ENCODE peak calls at places on chromosomes 16 and 17, in eight cellular contexts. K is lung; B is IMR-90; H is cardiac muscle cell; P is suprapubic skin; U is gastrocnemius medialis; A is CD4-positive, alpha-beta memory T cell; C is upper lobe of right lung. S is an unnamed sample.

GRCh38 chr16:2082171-2082982 is 34.6 kb downstream of the TSC2 start:
- DNase-seq in K (no peak), B (peak; percentile 41), H (peak; percentile 45), P (no peak), U (no peak), A (no peak), C (no peak), S (peak; percentile 78)

GRCh38 chr16:67531247-67531646 is 2.6 kb downstream of the RIPOR1 start:
- DNase-seq in K (no peak), B (no peak), H (no peak), P (no peak), U (no peak), A (no peak), C (no peak), S (peak; percentile 4)

GRCh38 chr17:43779145-43780125 is 658 bp upstream of the DUSP3 start:
- DNase-seq in K (no peak), B (peak; percentile 25), H (no peak), P (peak; percentile 84), U (no peak), A (no peak), C (no peak), S (no peak)

GRCh38 chr17:40621558-40621957 is 26.1 kb downstream of the SMARCE1 start:
- DNase-seq in K (no peak), B (peak; percentile 48), H (no peak), P (no peak), U (no peak), A (no peak), C (no peak), S (no peak)

GRCh38 chr17:4101127-4101798 is 41.6 kb downstream of the ZZEF1 start:
- DNase-seq in K (no peak), B (peak; percentile 40), H (peak; percentile 53), P (no peak), U (no peak), A (peak; percentile 36), C (no peak), S (no peak)

GRCh38 chr17:74374786-74375185 is 7.5 kb downstream of the GPR142 start:
- DNase-seq in K (no peak), B (no peak), H (no peak), P (no peak), U (no peak), A (no peak), C (no peak), S (no peak)

GRCh38 chr17:54157542-54157941 is 334.8 kb downstream of the KIF2B start:
- DNase-seq in K (no peak), B (no peak), H (no peak), P (no peak), U (no peak), A (no peak), C (no peak), S (no peak)

GRCh38 chr16:81836279-81837054 is 57.4 kb downstream of the PLCG2 start:
- DNase-seq in K (no peak), B (no peak), H (no peak), P (no peak), U (no peak), A (no peak), C (no peak), S (no peak)

GRCh38 chr16:53166099-53166498 is 111.3 kb downstream of the CHD9 start:
- DNase-seq in K (no peak), B (no peak), H (peak; percentile 11), P (no peak), U (no peak), A (no peak), C (no peak), S (no peak)

DNA sequence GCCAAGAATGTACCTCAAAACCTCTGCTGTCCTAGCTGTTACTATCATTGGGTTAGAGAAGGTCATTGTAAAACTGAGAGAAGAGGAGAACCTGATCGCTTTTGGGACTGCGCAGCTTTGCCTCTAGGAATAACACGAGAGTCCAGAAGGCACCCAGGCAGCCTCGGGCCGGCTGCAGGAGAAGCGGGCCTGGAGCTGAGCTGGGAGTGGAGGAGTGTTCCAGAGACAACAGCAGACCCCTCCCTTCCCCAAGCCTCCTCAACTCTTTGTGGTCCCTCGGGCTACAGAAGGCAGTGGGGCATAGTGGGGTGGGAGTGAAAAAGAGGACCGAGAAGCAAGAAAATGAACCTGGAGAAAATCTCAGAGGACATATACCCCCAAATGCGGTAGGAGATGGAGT is 13.1 kb upstream of the HOXB2 start:
- DNase-seq in K (no peak), B (no peak), H (no peak), P (no peak), U (no peak), A (no peak), C (peak; percentile 33), S (no peak)
- H3K4me3 ChIP-seq in K (no peak overlapping the region), B (no peak overlapping the region), H (no peak overlapping the region), P (peak overlapping the region; percentile 54), U (no peak overlapping the region), A (no peak overlapping the region), C (peak overlapping the region; percentile 33), S (no peak overlapping the region)

GRCh38 chr17:72318131-72318530 is 197.3 kb downstream of the SOX9 start:
- DNase-seq in K (no peak), B (no peak), H (no peak), P (no peak), U (no peak), A (no peak), C (no peak), S (no peak)

DNA sequence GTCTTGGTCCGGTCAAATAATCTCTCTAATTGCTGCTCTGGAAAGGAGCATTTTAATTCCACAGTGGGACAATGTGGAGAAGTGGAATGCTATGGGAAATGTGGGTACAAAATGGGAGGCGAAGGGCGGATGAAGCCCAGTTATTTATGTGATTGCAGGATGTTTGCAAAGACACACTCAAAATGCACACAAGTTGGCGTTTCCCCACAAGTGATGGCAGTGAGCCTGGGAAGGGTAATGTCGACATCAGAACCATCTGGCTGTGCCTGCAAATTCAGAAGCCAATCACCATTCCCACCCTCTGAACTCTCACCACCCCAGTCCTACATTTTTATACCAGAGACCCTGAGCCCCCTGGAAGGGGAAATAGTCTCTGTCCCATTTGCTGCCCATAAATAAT is 201.1 kb downstream of the SOX9 start:
- DNase-seq in K (no peak), B (no peak), H (no peak), P (peak; percentile 28), U (no peak), A (no peak), C (no peak), S (no peak)
- H3K27me3 ChIP-seq in K (no peaks in the 10 kb centered on the region), B (peaks cover 5% of the 10 kb centered on the region), H (peaks cover 6% of the 10 kb centered on the region), P (peaks cover 8% of the 10 kb centered on the region), U (no peaks in the 10 kb centered on the region), A (no peaks in the 10 kb centered on the region), C (peaks cover 17% of the 10 kb centered on the region), S (no peaks in the 10 kb centered on the region)

DNA sequence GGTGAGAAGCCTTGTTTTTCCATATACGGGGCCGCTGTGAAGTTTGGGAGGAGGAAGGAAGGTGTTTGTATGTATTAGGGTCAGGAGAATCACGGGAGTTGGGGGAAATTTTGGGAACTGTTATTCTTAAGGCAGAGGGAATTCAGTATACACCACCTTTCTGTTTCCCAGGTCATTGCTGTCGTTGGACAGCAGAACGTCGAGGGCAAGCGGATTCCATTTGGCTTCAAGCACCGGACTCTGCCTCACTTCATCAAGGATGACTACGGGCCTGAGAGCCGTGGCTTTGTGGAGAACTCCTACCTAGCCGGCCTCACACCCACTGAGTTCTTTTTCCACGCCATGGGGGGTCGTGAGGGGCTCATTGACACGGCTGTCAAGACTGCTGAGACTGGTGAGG is 17.6 kb downstream of the POLR2A start:
- DNase-seq in K (no peak), B (no peak), H (no peak), P (no peak), U (no peak), A (no peak), C (no peak), S (no peak)
- H3K36me3 ChIP-seq in K (peaks cover 47% of the 10 kb centered on the region), B (peaks cover 76% of the 10 kb centered on the region), H (peaks cover 77% of the 10 kb centered on the region), P (peaks cover 100% of the 10 kb centered on the region), U (peaks cover 11% of the 10 kb centered on the region), A (peaks cover 85% of the 10 kb centered on the region), C (peaks cover 99% of the 10 kb centered on the region), S (peaks cover 66% of the 10 kb centered on the region)

DNA sequence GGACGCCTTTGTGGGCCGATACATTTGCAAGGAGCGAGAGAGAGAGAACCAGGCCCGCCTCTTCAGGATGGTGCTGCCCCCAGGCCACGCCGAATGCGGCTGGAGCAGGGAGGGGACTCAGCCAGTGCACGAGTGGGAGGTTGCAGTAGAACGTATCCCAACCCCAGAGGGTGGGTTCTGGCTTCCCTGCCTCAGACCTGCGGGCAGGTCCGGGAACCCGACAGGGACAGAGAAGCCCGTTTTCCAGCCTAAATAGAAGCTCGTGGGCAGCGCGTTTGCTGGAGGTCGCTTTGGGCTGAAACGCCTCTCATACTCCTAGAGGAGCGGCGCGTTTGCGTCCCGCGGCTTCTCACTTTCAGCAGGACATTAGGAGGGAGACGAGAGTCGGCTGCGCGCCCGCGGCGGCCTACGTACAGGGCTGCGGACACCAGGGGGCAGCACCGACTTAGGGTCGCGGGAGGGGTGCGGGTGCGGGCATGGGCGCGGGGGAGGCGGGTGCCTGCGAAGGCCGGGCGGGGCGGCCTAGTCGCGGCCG is 11.0 kb downstream of the TBX2 start:
- DNase-seq in K (peak; percentile 78), B (peak; percentile 86), H (peak; percentile 87), P (peak; percentile 78), U (peak; percentile 64), A (peak; percentile 72), C (peak; percentile 87), S (peak; percentile 95)
- H3K4me3 ChIP-seq in K (no peak overlapping the region), B (peak overlapping the region; percentile 27), H (peak overlapping the region; percentile 50), P (peak overlapping the region; percentile 54), U (peak overlapping the region; percentile 72), A (peak overlapping the region; percentile 6), C (peak overlapping the region; percentile 73), S (peak overlapping the region; percentile 68)

GRCh38 chr16:49855822-49856740 is at the start of gene ZNF423:
- DNase-seq in K (no peak), B (no peak), H (peak; percentile 37), P (no peak), U (peak; percentile 26), A (no peak), C (no peak), S (peak; percentile 90)
- H3K27me3 ChIP-seq in K (no peaks in the 10 kb centered on the region), B (peaks cover 60% of the 10 kb centered on the region), H (no peaks in the 10 kb centered on the region), P (peaks cover 27% of the 10 kb centered on the region), U (no peaks in the 10 kb centered on the region), A (peaks cover 26% of the 10 kb centered on the region), C (peaks cover 7% of the 10 kb centered on the region), S (peaks cover 22% of the 10 kb centered on the region)

GRCh38 chr16:57518922-57519321 is 17.4 kb downstream of the CCDC102A start:
- DNase-seq in K (no peak), B (no peak), H (no peak), P (no peak), U (no peak), A (no peak), C (no peak), S (no peak)

GRCh38 chr16:57516176-57516725 is 20.1 kb downstream of the CCDC102A start:
- DNase-seq in K (no peak), B (no peak), H (no peak), P (no peak), U (no peak), A (no peak), C (no peak), S (no peak)

GRCh38 chr16:57518520-57518919 is 17.9 kb downstream of the CCDC102A start:
- DNase-seq in K (no peak), B (no peak), H (no peak), P (no peak), U (no peak), A (no peak), C (no peak), S (peak; percentile 76)

GRCh38 chr16:57516773-57517172 is 19.6 kb downstream of the CCDC102A start:
- DNase-seq in K (no peak), B (no peak), H (no peak), P (no peak), U (no peak), A (no peak), C (no peak), S (no peak)

GRCh38 chr16:57517397-57518367 is 18.7 kb downstream of the CCDC102A start:
- DNase-seq in K (no peak), B (no peak), H (no peak), P (no peak), U (no peak), A (no peak), C (no peak), S (no peak)
- H3K36me3 ChIP-seq in K (no peaks in the 10 kb centered on the region), B (peaks cover 20% of the 10 kb centered on the region), H (no peaks in the 10 kb centered on the region), P (peaks cover 21% of the 10 kb centered on the region), U (no peaks in the 10 kb centered on the region), A (no peaks in the 10 kb centered on the region), C (no peaks in the 10 kb centered on the region), S (no peaks in the 10 kb centered on the region)